ENCODE peak calls at places on chromosome 20, in eight cellular contexts. Z is upper lobe of left lung; J is heart left ventricle; F is trophoblast cell; T is right lobe of liver; P is naive thymus-derived CD4-positive, alpha-beta T cell; I is CD8-positive, alpha-beta T cell; X is IMR-90. W is an unnamed sample.

GRCh38 chr20:38685853-38686473 is 38.3 kb upstream of the SLC32A1 start:
- DNase-seq in F (peak; percentile 20), I (peak; percentile 14), J (no peak), P (peak; percentile 50), X (peak; percentile 44), T (no peak), Z (peak; percentile 42), W (peak; percentile 32)

GRCh38 chr20:8757146-8757545 is 311.7 kb upstream of the PLCB4 start:
- DNase-seq in I (no peak), F (no peak), Z (no peak), J (no peak), P (no peak), X (peak; percentile 85), T (no peak), W (no peak)

GRCh38 chr20:31670371-31671228 is 32.9 kb downstream of the COX4I2 start:
- DNase-seq in I (no peak), Z (no peak), T (no peak), P (no peak), F (no peak), X (peak; percentile 75), J (peak; percentile 78), W (peak; percentile 77)

GRCh38 chr20:33554914-33555420 is 65.1 kb downstream of the CBFA2T2 start:
- DNase-seq in X (peak; percentile 99), Z (no peak), I (peak; percentile 3), T (no peak), P (no peak), F (no peak), J (no peak), W (no peak)

GRCh38 chr20:33343521-33343920 is 57.8 kb downstream of the CDK5RAP1 start:
- DNase-seq in X (no peak), J (no peak), Z (no peak), P (no peak), F (no peak), T (no peak), I (no peak), W (no peak)

GRCh38 chr20:920306-920705 is 4.2 kb upstream of the ANGPT4 start:
- DNase-seq in F (no peak), J (no peak), P (no peak), X (no peak), I (no peak), T (no peak), Z (no peak), W (no peak)

GRCh38 chr20:33110147-33110825 is 30.8 kb downstream of the BPIFB4 start:
- DNase-seq in I (no peak), X (no peak), J (no peak), Z (no peak), F (no peak), T (no peak), P (no peak), W (no peak)

GRCh38 chr20:31485450-31486339 is 10.6 kb downstream of the REM1 start:
- DNase-seq in F (no peak), P (no peak), T (peak; percentile 57), I (no peak), X (peak; percentile 8), J (peak; percentile 78), Z (peak; percentile 80), W (peak; percentile 91)

GRCh38 chr20:43839793-43840199 is 74.9 kb upstream of the TOX2 start:
- DNase-seq in Z (no peak), F (no peak), T (no peak), J (no peak), X (no peak), I (no peak), P (no peak), W (no peak)

GRCh38 chr20:62364911-62365736 is 2.0 kb downstream of the LAMA5 start:
- DNase-seq in I (no peak), T (peak; percentile 44), X (no peak), F (peak; percentile 40), P (no peak), Z (peak; percentile 87), J (peak; percentile 86), W (peak; percentile 69)

GRCh38 chr20:62363920-62364851 is 2.9 kb downstream of the LAMA5 start:
- DNase-seq in T (peak; percentile 51), X (no peak), F (no peak), J (peak; percentile 75), Z (peak; percentile 71), P (no peak), I (no peak), W (peak; percentile 68)

GRCh38 chr20:62367136-62367482 is at the start of gene LAMA5:
- DNase-seq in T (peak; percentile 81), J (peak; percentile 65), I (no peak), X (no peak), F (peak; percentile 72), Z (peak; percentile 93), P (peak; percentile 52), W (no peak)

GRCh38 chr20:62366370-62367135 is 559 bp downstream of the LAMA5 start:
- DNase-seq in X (no peak), F (peak; percentile 40), Z (peak; percentile 89), I (no peak), P (no peak), J (peak; percentile 51), T (no peak), W (peak; percentile 51)

GRCh38 chr20:62365814-62366369 is 1.2 kb downstream of the LAMA5 start:
- DNase-seq in T (no peak), P (no peak), I (no peak), X (no peak), F (peak; percentile 85), J (peak; percentile 56), Z (peak; percentile 84), W (no peak)
- H3K27me3 ChIP-seq in T (no peaks in the 10 kb centered on the region), P (no peaks in the 10 kb centered on the region), I (peaks cover 25% of the 10 kb centered on the region), X (no peaks in the 10 kb centered on the region), F (no peaks in the 10 kb centered on the region), J (no peaks in the 10 kb centered on the region), Z (no peaks in the 10 kb centered on the region), W (no peaks in the 10 kb centered on the region)

DNA sequence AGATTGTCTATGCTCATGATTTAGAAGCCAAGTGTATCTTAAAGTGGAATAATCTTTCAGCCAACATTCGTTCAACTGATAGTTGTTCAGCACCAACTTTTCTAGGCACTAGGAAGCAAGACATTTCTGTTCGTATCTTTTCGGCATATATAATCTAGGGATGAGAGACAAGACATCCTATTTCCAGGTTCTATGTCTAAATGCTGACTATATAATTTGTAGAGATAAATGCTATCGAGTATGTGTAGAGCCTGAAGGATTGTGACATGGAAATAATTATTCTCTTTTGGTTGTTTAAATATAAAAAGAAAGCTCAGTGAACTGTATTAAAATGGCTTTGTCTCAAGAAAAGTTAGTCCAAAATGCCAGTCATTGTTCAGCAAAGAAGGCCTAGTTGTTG is 371.6 kb downstream of the DOK5 start:
- DNase-seq in P (no peak), I (no peak), J (no peak), F (no peak), Z (no peak), T (no peak), X (no peak), W (no peak)
- H3K27me3 ChIP-seq in P (no peaks in the 10 kb centered on the region), I (no peaks in the 10 kb centered on the region), J (peaks cover 4% of the 10 kb centered on the region), F (no peaks in the 10 kb centered on the region), Z (no peaks in the 10 kb centered on the region), T (no peaks in the 10 kb centered on the region), X (no peaks in the 10 kb centered on the region), W (peaks cover 16% of the 10 kb centered on the region)

GRCh38 chr20:48470141-48470540 is 357.7 kb downstream of the PREX1 start:
- DNase-seq in X (no peak), P (no peak), T (no peak), F (no peak), Z (no peak), I (no peak), J (no peak), W (no peak)
- H3K27me3 ChIP-seq in X (no peaks in the 10 kb centered on the region), P (no peaks in the 10 kb centered on the region), T (no peaks in the 10 kb centered on the region), F (no peaks in the 10 kb centered on the region), Z (no peaks in the 10 kb centered on the region), I (no peaks in the 10 kb centered on the region), J (peaks cover 13% of the 10 kb centered on the region), W (peaks cover 46% of the 10 kb centered on the region)

GRCh38 chr20:19654906-19655305 is 103.2 kb upstream of the RIN2 start:
- DNase-seq in T (no peak), F (no peak), I (no peak), Z (peak; percentile 13), P (no peak), J (no peak), X (no peak), W (no peak)
- H3K27me3 ChIP-seq in T (no peaks in the 10 kb centered on the region), F (no peaks in the 10 kb centered on the region), I (no peaks in the 10 kb centered on the region), Z (no peaks in the 10 kb centered on the region), P (no peaks in the 10 kb centered on the region), J (no peaks in the 10 kb centered on the region), X (peaks cover 13% of the 10 kb centered on the region), W (peaks cover 5% of the 10 kb centered on the region)

GRCh38 chr20:40335437-40335836 is 353.6 kb downstream of the MAFB start:
- DNase-seq in J (no peak), F (no peak), I (no peak), P (no peak), X (no peak), T (no peak), Z (no peak), W (no peak)
- H3K27me3 ChIP-seq in J (no peaks in the 10 kb centered on the region), F (no peaks in the 10 kb centered on the region), I (no peaks in the 10 kb centered on the region), P (no peaks in the 10 kb centered on the region), X (no peaks in the 10 kb centered on the region), T (no peaks in the 10 kb centered on the region), Z (no peaks in the 10 kb centered on the region), W (peaks cover 6% of the 10 kb centered on the region)

GRCh38 chr20:49579195-49579594 is 11.3 kb upstream of the PTGIS start:
- DNase-seq in I (no peak), F (no peak), P (no peak), Z (no peak), J (no peak), X (no peak), T (no peak), W (no peak)
- H3K27me3 ChIP-seq in I (no peaks in the 10 kb centered on the region), F (no peaks in the 10 kb centered on the region), P (no peaks in the 10 kb centered on the region), Z (no peaks in the 10 kb centered on the region), J (no peaks in the 10 kb centered on the region), X (no peaks in the 10 kb centered on the region), T (no peaks in the 10 kb centered on the region), W (no peaks in the 10 kb centered on the region)

GRCh38 chr20:54166987-54167662 is 6.7 kb downstream of the CYP24A1 start:
- DNase-seq in J (no peak), F (no peak), X (no peak), T (no peak), I (no peak), P (no peak), Z (no peak), W (no peak)
- H3K27me3 ChIP-seq in J (peaks cover 77% of the 10 kb centered on the region), F (peaks cover 7% of the 10 kb centered on the region), X (peaks cover 55% of the 10 kb centered on the region), T (no peaks in the 10 kb centered on the region), I (peaks cover 12% of the 10 kb centered on the region), P (peaks cover 3% of the 10 kb centered on the region), Z (no peaks in the 10 kb centered on the region), W (no peaks in the 10 kb centered on the region)

GRCh38 chr20:63247678-63248228 is 6.5 kb downstream of the NKAIN4 start:
- DNase-seq in T (no peak), F (no peak), Z (peak; percentile 77), J (no peak), P (no peak), I (no peak), X (no peak), W (no peak)
- H3K27me3 ChIP-seq in T (no peaks in the 10 kb centered on the region), F (peaks cover 3% of the 10 kb centered on the region), Z (no peaks in the 10 kb centered on the region), J (peaks cover 58% of the 10 kb centered on the region), P (no peaks in the 10 kb centered on the region), I (peaks cover 3% of the 10 kb centered on the region), X (peaks cover 56% of the 10 kb centered on the region), W (peaks cover 50% of the 10 kb centered on the region)

W was measured in heart right ventricle.